ENCODE peak calls at places on chromosomes 3 and 15, in seven cellular contexts. One of them, this sample, is unnamed.

GRCh38 chr3:45381168-45381852 is 7.1 kb upstream of the LARS2 start:
- DNase-seq in neural crest cell: no peak
- DNase-seq in GM23248: peak
- DNase-seq in tibial artery: no peak
- DNase-seq in stimulated activated CD4-positive, alpha-beta T cell treated with anti-CD3 and anti-CD28 coated beads, Interleukin-2, amount 100 ng/mL, for 24 hours: no peak
- DNase-seq in GM12878: no peak
- DNase-seq in COR-L47: peak
- DNase-seq in this sample: no peak

GRCh38 chr15:55775316-55775715 is 32.4 kb upstream of the PRTG start:
- DNase-seq in GM12878: no peak
- DNase-seq in tibial artery: no peak
- DNase-seq in COR-L47: no peak
- DNase-seq in GM23248: peak
- DNase-seq in neural crest cell: peak
- DNase-seq in stimulated activated CD4-positive, alpha-beta T cell treated with anti-CD3 and anti-CD28 coated beads, Interleukin-2, amount 100 ng/mL, for 24 hours: no peak
- DNase-seq in this sample: no peak

GRCh38 chr3:45182915-45183881 is 37.0 kb upstream of the CDCP1 start:
- DNase-seq in GM23248: peak
- DNase-seq in stimulated activated CD4-positive, alpha-beta T cell treated with anti-CD3 and anti-CD28 coated beads, Interleukin-2, amount 100 ng/mL, for 24 hours: peak
- DNase-seq in GM12878: no peak
- DNase-seq in neural crest cell: no peak
- DNase-seq in tibial artery: peak
- DNase-seq in COR-L47: no peak
- DNase-seq in this sample: no peak

GRCh38 chr3:64163755-64164148 is 61.5 kb downstream of the PRICKLE2 start:
- DNase-seq in GM12878: peak
- DNase-seq in COR-L47: no peak
- DNase-seq in neural crest cell: no peak
- DNase-seq in tibial artery: no peak
- DNase-seq in GM23248: peak
- DNase-seq in stimulated activated CD4-positive, alpha-beta T cell treated with anti-CD3 and anti-CD28 coated beads, Interleukin-2, amount 100 ng/mL, for 24 hours: no peak
- DNase-seq in this sample: no peak

GRCh38 chr3:186882881-186883685 is 40.6 kb downstream of the ADIPOQ start:
- DNase-seq in GM12878: no peak
- DNase-seq in stimulated activated CD4-positive, alpha-beta T cell treated with anti-CD3 and anti-CD28 coated beads, Interleukin-2, amount 100 ng/mL, for 24 hours: peak
- DNase-seq in COR-L47: no peak
- DNase-seq in GM23248: peak
- DNase-seq in tibial artery: no peak
- DNase-seq in neural crest cell: no peak
- DNase-seq in this sample: no peak

GRCh38 chr15:62880278-62880677 is 162.3 kb upstream of the TPM1 start:
- DNase-seq in stimulated activated CD4-positive, alpha-beta T cell treated with anti-CD3 and anti-CD28 coated beads, Interleukin-2, amount 100 ng/mL, for 24 hours: no peak
- DNase-seq in neural crest cell: no peak
- DNase-seq in tibial artery: no peak
- DNase-seq in COR-L47: no peak
- DNase-seq in GM12878: no peak
- DNase-seq in GM23248: peak
- DNase-seq in this sample: no peak

GRCh38 chr3:42734263-42734860 is 31.8 kb upstream of the HHATL start:
- DNase-seq in neural crest cell: no peak
- DNase-seq in COR-L47: no peak
- DNase-seq in tibial artery: no peak
- DNase-seq in GM12878: no peak
- DNase-seq in stimulated activated CD4-positive, alpha-beta T cell treated with anti-CD3 and anti-CD28 coated beads, Interleukin-2, amount 100 ng/mL, for 24 hours: no peak
- DNase-seq in GM23248: no peak
- DNase-seq in this sample: no peak

GRCh38 chr15:60391722-60392340 is 6.0 kb downstream of the ANXA2 start:
- DNase-seq in GM23248: peak
- DNase-seq in COR-L47: no peak
- DNase-seq in tibial artery: no peak
- DNase-seq in stimulated activated CD4-positive, alpha-beta T cell treated with anti-CD3 and anti-CD28 coated beads, Interleukin-2, amount 100 ng/mL, for 24 hours: no peak
- DNase-seq in neural crest cell: no peak
- DNase-seq in GM12878: no peak
- DNase-seq in this sample: no peak

GRCh38 chr15:76866008-76866407 is 39.1 kb downstream of the SCAPER start:
- DNase-seq in COR-L47: no peak
- DNase-seq in tibial artery: no peak
- DNase-seq in stimulated activated CD4-positive, alpha-beta T cell treated with anti-CD3 and anti-CD28 coated beads, Interleukin-2, amount 100 ng/mL, for 24 hours: no peak
- DNase-seq in GM12878: no peak
- DNase-seq in GM23248: peak
- DNase-seq in neural crest cell: no peak
- DNase-seq in this sample: no peak

GRCh38 chr3:42732829-42733459 is 30.3 kb upstream of the HHATL start:
- DNase-seq in stimulated activated CD4-positive, alpha-beta T cell treated with anti-CD3 and anti-CD28 coated beads, Interleukin-2, amount 100 ng/mL, for 24 hours: no peak
- DNase-seq in tibial artery: no peak
- DNase-seq in COR-L47: no peak
- DNase-seq in neural crest cell: no peak
- DNase-seq in GM23248: no peak
- DNase-seq in GM12878: no peak
- DNase-seq in this sample: no peak

GRCh38 chr3:120370463-120370862 is 21.3 kb upstream of the LRRC58 start:
- DNase-seq in neural crest cell: no peak
- DNase-seq in tibial artery: no peak
- DNase-seq in GM12878: no peak
- DNase-seq in stimulated activated CD4-positive, alpha-beta T cell treated with anti-CD3 and anti-CD28 coated beads, Interleukin-2, amount 100 ng/mL, for 24 hours: no peak
- DNase-seq in GM23248: no peak
- DNase-seq in COR-L47: no peak
- DNase-seq in this sample: no peak

GRCh38 chr3:121749276-121750086 is at the start of gene GOLGB1:
- DNase-seq in GM12878: peak
- DNase-seq in COR-L47: peak
- DNase-seq in neural crest cell: peak
- DNase-seq in GM23248: peak
- DNase-seq in stimulated activated CD4-positive, alpha-beta T cell treated with anti-CD3 and anti-CD28 coated beads, Interleukin-2, amount 100 ng/mL, for 24 hours: peak
- DNase-seq in tibial artery: peak
- DNase-seq in this sample: peak

GRCh38 chr15:101451192-101451799 is 38.2 kb downstream of the PCSK6 start:
- DNase-seq in GM12878: no peak
- DNase-seq in stimulated activated CD4-positive, alpha-beta T cell treated with anti-CD3 and anti-CD28 coated beads, Interleukin-2, amount 100 ng/mL, for 24 hours: no peak
- DNase-seq in tibial artery: no peak
- DNase-seq in GM23248: peak
- DNase-seq in COR-L47: no peak
- DNase-seq in neural crest cell: no peak
- DNase-seq in this sample: no peak

GRCh38 chr3:86702381-86702958 is 288.5 kb downstream of the VGLL3 start:
- DNase-seq in stimulated activated CD4-positive, alpha-beta T cell treated with anti-CD3 and anti-CD28 coated beads, Interleukin-2, amount 100 ng/mL, for 24 hours: no peak
- DNase-seq in tibial artery: no peak
- DNase-seq in neural crest cell: no peak
- DNase-seq in GM23248: peak
- DNase-seq in GM12878: no peak
- DNase-seq in COR-L47: no peak
- DNase-seq in this sample: no peak

GRCh38 chr3:132256984-132257383 is 60.2 kb upstream of the ACP3 start:
- DNase-seq in GM23248: peak
- DNase-seq in neural crest cell: peak
- DNase-seq in COR-L47: no peak
- DNase-seq in GM12878: no peak
- DNase-seq in stimulated activated CD4-positive, alpha-beta T cell treated with anti-CD3 and anti-CD28 coated beads, Interleukin-2, amount 100 ng/mL, for 24 hours: no peak
- DNase-seq in tibial artery: no peak
- DNase-seq in this sample: peak

GRCh38 chr3:55605837-55606236 is 118.7 kb upstream of the WNT5A start:
- DNase-seq in GM12878: no peak
- DNase-seq in COR-L47: no peak
- DNase-seq in neural crest cell: no peak
- DNase-seq in stimulated activated CD4-positive, alpha-beta T cell treated with anti-CD3 and anti-CD28 coated beads, Interleukin-2, amount 100 ng/mL, for 24 hours: no peak
- DNase-seq in GM23248: no peak
- DNase-seq in tibial artery: no peak
- DNase-seq in this sample: no peak

GRCh38 chr3:188319569-188319968 is 165.6 kb downstream of the LPP start:
- DNase-seq in stimulated activated CD4-positive, alpha-beta T cell treated with anti-CD3 and anti-CD28 coated beads, Interleukin-2, amount 100 ng/mL, for 24 hours: no peak
- DNase-seq in GM23248: peak
- DNase-seq in GM12878: no peak
- DNase-seq in COR-L47: no peak
- DNase-seq in neural crest cell: no peak
- DNase-seq in tibial artery: no peak
- DNase-seq in this sample: no peak

GRCh38 chr15:40087095-40087805 is 21.4 kb downstream of the BMF start:
- DNase-seq in COR-L47: no peak
- DNase-seq in tibial artery: peak
- DNase-seq in GM23248: no peak
- DNase-seq in stimulated activated CD4-positive, alpha-beta T cell treated with anti-CD3 and anti-CD28 coated beads, Interleukin-2, amount 100 ng/mL, for 24 hours: no peak
- DNase-seq in GM12878: no peak
- DNase-seq in neural crest cell: no peak
- DNase-seq in this sample: peak

GRCh38 chr3:48507256-48508061 is 3.5 kb upstream of the SHISA5 start:
- DNase-seq in neural crest cell: peak
- DNase-seq in tibial artery: peak
- DNase-seq in COR-L47: peak
- DNase-seq in stimulated activated CD4-positive, alpha-beta T cell treated with anti-CD3 and anti-CD28 coated beads, Interleukin-2, amount 100 ng/mL, for 24 hours: peak
- DNase-seq in GM23248: peak
- DNase-seq in GM12878: no peak
- DNase-seq in this sample: no peak

GRCh38 chr3:170196833-170197232 is 15.3 kb upstream of the PHC3 start:
- DNase-seq in COR-L47: no peak
- DNase-seq in tibial artery: no peak
- DNase-seq in stimulated activated CD4-positive, alpha-beta T cell treated with anti-CD3 and anti-CD28 coated beads, Interleukin-2, amount 100 ng/mL, for 24 hours: no peak
- DNase-seq in GM12878: no peak
- DNase-seq in neural crest cell: no peak
- DNase-seq in GM23248: peak
- DNase-seq in this sample: no peak

GRCh38 chr3:148074916-148075315 is 622.8 kb upstream of the AGTR1 start:
- DNase-seq in neural crest cell: no peak
- DNase-seq in COR-L47: peak
- DNase-seq in stimulated activated CD4-positive, alpha-beta T cell treated with anti-CD3 and anti-CD28 coated beads, Interleukin-2, amount 100 ng/mL, for 24 hours: no peak
- DNase-seq in GM23248: no peak
- DNase-seq in GM12878: no peak
- DNase-seq in tibial artery: no peak
- DNase-seq in this sample: no peak

GRCh38 chr3:168467085-168467714 is 371.5 kb upstream of the GOLIM4 start:
- DNase-seq in neural crest cell: no peak
- DNase-seq in GM12878: peak
- DNase-seq in GM23248: peak
- DNase-seq in tibial artery: no peak
- DNase-seq in stimulated activated CD4-positive, alpha-beta T cell treated with anti-CD3 and anti-CD28 coated beads, Interleukin-2, amount 100 ng/mL, for 24 hours: no peak
- DNase-seq in COR-L47: peak
- DNase-seq in this sample: peak

GRCh38 chr3:48572517-48572916 is 8.9 kb upstream of the UCN2 start:
- DNase-seq in neural crest cell: no peak
- DNase-seq in tibial artery: no peak
- DNase-seq in GM23248: no peak
- DNase-seq in stimulated activated CD4-positive, alpha-beta T cell treated with anti-CD3 and anti-CD28 coated beads, Interleukin-2, amount 100 ng/mL, for 24 hours: no peak
- DNase-seq in COR-L47: no peak
- DNase-seq in GM12878: no peak
- DNase-seq in this sample: no peak

GRCh38 chr3:195209836-195210551 is 61.0 kb downstream of the XXYLT1 start:
- DNase-seq in tibial artery: peak
- DNase-seq in stimulated activated CD4-positive, alpha-beta T cell treated with anti-CD3 and anti-CD28 coated beads, Interleukin-2, amount 100 ng/mL, for 24 hours: no peak
- DNase-seq in COR-L47: no peak
- DNase-seq in GM12878: no peak
- DNase-seq in GM23248: peak
- DNase-seq in neural crest cell: no peak
- DNase-seq in this sample: peak

GRCh38 chr3:12842469-12842868 is 1.1 kb upstream of the RPL32 start:
- DNase-seq in stimulated activated CD4-positive, alpha-beta T cell treated with anti-CD3 and anti-CD28 coated beads, Interleukin-2, amount 100 ng/mL, for 24 hours: no peak
- DNase-seq in GM12878: no peak
- DNase-seq in GM23248: no peak
- DNase-seq in tibial artery: no peak
- DNase-seq in neural crest cell: no peak
- DNase-seq in COR-L47: no peak
- DNase-seq in this sample: no peak

GRCh38 chr15:65579762-65580161 is 31.2 kb downstream of the INTS14 start:
- DNase-seq in GM23248: no peak
- DNase-seq in COR-L47: no peak
- DNase-seq in neural crest cell: no peak
- DNase-seq in GM12878: no peak
- DNase-seq in stimulated activated CD4-positive, alpha-beta T cell treated with anti-CD3 and anti-CD28 coated beads, Interleukin-2, amount 100 ng/mL, for 24 hours: no peak
- DNase-seq in tibial artery: no peak
- DNase-seq in this sample: no peak

GRCh38 chr15:74209997-74210573 is 7.5 kb upstream of the STRA6 start:
- DNase-seq in COR-L47: no peak
- DNase-seq in GM12878: no peak
- DNase-seq in neural crest cell: no peak
- DNase-seq in GM23248: peak
- DNase-seq in stimulated activated CD4-positive, alpha-beta T cell treated with anti-CD3 and anti-CD28 coated beads, Interleukin-2, amount 100 ng/mL, for 24 hours: no peak
- DNase-seq in tibial artery: no peak
- DNase-seq in this sample: peak

GRCh38 chr3:106176734-106177133 is 307.9 kb upstream of the CBLB start:
- DNase-seq in GM12878: peak
- DNase-seq in neural crest cell: no peak
- DNase-seq in GM23248: peak
- DNase-seq in stimulated activated CD4-positive, alpha-beta T cell treated with anti-CD3 and anti-CD28 coated beads, Interleukin-2, amount 100 ng/mL, for 24 hours: peak
- DNase-seq in COR-L47: no peak
- DNase-seq in tibial artery: no peak
- DNase-seq in this sample: no peak

GRCh38 chr3:45988804-45989203 is 6.8 kb downstream of the FYCO1 start:
- DNase-seq in stimulated activated CD4-positive, alpha-beta T cell treated with anti-CD3 and anti-CD28 coated beads, Interleukin-2, amount 100 ng/mL, for 24 hours: no peak
- DNase-seq in GM12878: no peak
- DNase-seq in tibial artery: no peak
- DNase-seq in GM23248: peak
- DNase-seq in COR-L47: no peak
- DNase-seq in neural crest cell: no peak
- DNase-seq in this sample: no peak

GRCh38 chr3:52149726-52150125 is 4.5 kb downstream of the POC1A start:
- DNase-seq in tibial artery: no peak
- DNase-seq in GM12878: no peak
- DNase-seq in stimulated activated CD4-positive, alpha-beta T cell treated with anti-CD3 and anti-CD28 coated beads, Interleukin-2, amount 100 ng/mL, for 24 hours: no peak
- DNase-seq in GM23248: no peak
- DNase-seq in COR-L47: no peak
- DNase-seq in neural crest cell: no peak
- DNase-seq in this sample: no peak

GRCh38 chr15:42730135-42730534 is 6.8 kb downstream of the CDAN1 start:
- DNase-seq in GM12878: no peak
- DNase-seq in stimulated activated CD4-positive, alpha-beta T cell treated with anti-CD3 and anti-CD28 coated beads, Interleukin-2, amount 100 ng/mL, for 24 hours: no peak
- DNase-seq in tibial artery: no peak
- DNase-seq in neural crest cell: no peak
- DNase-seq in GM23248: no peak
- DNase-seq in COR-L47: no peak
- DNase-seq in this sample: no peak

GRCh38 chr3:124952456-124952855 is 17.9 kb upstream of the MUC13 start:
- DNase-seq in GM12878: no peak
- DNase-seq in tibial artery: no peak
- DNase-seq in COR-L47: no peak
- DNase-seq in neural crest cell: no peak
- DNase-seq in GM23248: no peak
- DNase-seq in stimulated activated CD4-positive, alpha-beta T cell treated with anti-CD3 and anti-CD28 coated beads, Interleukin-2, amount 100 ng/mL, for 24 hours: no peak
- DNase-seq in this sample: no peak

GRCh38 chr15:36428102-36428845 is 151.2 kb upstream of the CDIN1 start:
- DNase-seq in tibial artery: no peak
- DNase-seq in neural crest cell: no peak
- DNase-seq in GM23248: peak
- DNase-seq in GM12878: no peak
- DNase-seq in COR-L47: no peak
- DNase-seq in stimulated activated CD4-positive, alpha-beta T cell treated with anti-CD3 and anti-CD28 coated beads, Interleukin-2, amount 100 ng/mL, for 24 hours: no peak
- DNase-seq in this sample: no peak

GRCh38 chr3:186021673-186022362 is 84.0 kb upstream of the TRA2B start:
- DNase-seq in GM23248: peak
- DNase-seq in COR-L47: no peak
- DNase-seq in GM12878: no peak
- DNase-seq in tibial artery: peak
- DNase-seq in stimulated activated CD4-positive, alpha-beta T cell treated with anti-CD3 and anti-CD28 coated beads, Interleukin-2, amount 100 ng/mL, for 24 hours: no peak
- DNase-seq in neural crest cell: no peak
- DNase-seq in this sample: peak

GRCh38 chr3:194598771-194599557 is 34.3 kb downstream of the TMEM44 start:
- DNase-seq in stimulated activated CD4-positive, alpha-beta T cell treated with anti-CD3 and anti-CD28 coated beads, Interleukin-2, amount 100 ng/mL, for 24 hours: no peak
- DNase-seq in neural crest cell: no peak
- DNase-seq in GM23248: peak
- DNase-seq in GM12878: no peak
- DNase-seq in tibial artery: no peak
- DNase-seq in COR-L47: no peak
- DNase-seq in this sample: no peak